ENCODE peak calls at places on chromosomes 7 and 10, in six cellular contexts. Z is mesendoderm; T is heart right ventricle; N is body of pancreas; F is BE2C; Y is CD4-positive, alpha-beta memory T cell. G is an unnamed sample. For H3K4me1 and H3K36me3, the result is how much of the 10 kb centered on the place peaks cover.

GRCh38 chr10:3652886-3653285 is 132.1 kb downstream of the KLF6 start:
- DNase-seq in N (no peak), Y (peak), T (no peak), F (peak), Z (no peak), G (no peak)

GRCh38 chr10:21138769-21139324 is 241.7 kb upstream of the NEBL start:
- DNase-seq in T (no peak), Z (no peak), F (no peak), Y (no peak), N (no peak), G (no peak)

GRCh38 chr10:59279991-59280390 is 82.4 kb downstream of the FAM13C start:
- DNase-seq in T (no peak), F (no peak), Y (no peak), N (no peak), Z (no peak), G (no peak)

GRCh38 chr7:73899731-73900142 is 38.8 kb downstream of the TMEM270 start:
- DNase-seq in N (no peak), T (no peak), Z (no peak), F (no peak), Y (no peak), G (no peak)

GRCh38 chr7:66152538-66153191 is 38.0 kb downstream of the CRCP start:
- DNase-seq in T (peak), Y (no peak), Z (peak), F (peak), N (no peak), G (no peak)

GRCh38 chr7:36473454-36474282 is 84.0 kb downstream of the ANLN start:
- DNase-seq in Z (peak), T (peak), Y (no peak), N (peak), F (peak), G (no peak)

GRCh38 chr7:36232555-36232954 is 79.5 kb downstream of the EEPD1 start:
- DNase-seq in Y (no peak), Z (no peak), N (no peak), F (no peak), T (no peak), G (no peak)

GRCh38 chr10:119680050-119680449 is 28.9 kb downstream of the BAG3 start:
- DNase-seq in N (no peak), F (no peak), Z (no peak), T (no peak), Y (no peak), G (no peak)

GRCh38 chr10:125000366-125001312 is 58.7 kb downstream of the ZRANB1 start:
- DNase-seq in N (peak), F (peak), Z (peak), T (peak), Y (no peak), G (peak)

GRCh38 chr10:59991661-59992060 is 85.3 kb upstream of the CCDC6 start:
- DNase-seq in F (peak), N (peak), T (no peak), Z (peak), Y (no peak), G (no peak)

GRCh38 chr7:149598721-149599308 is 101.2 kb upstream of the ZNF746 start:
- DNase-seq in T (no peak), Z (peak), F (peak), Y (no peak), N (no peak), G (no peak)

GRCh38 chr10:18683427-18683826 is 24.2 kb downstream of the ARL5B start:
- DNase-seq in F (no peak), Z (no peak), T (no peak), Y (no peak), N (no peak), G (no peak)

GRCh38 chr7:16915405-16915804 is 33.6 kb upstream of the AGR3 start:
- DNase-seq in Z (peak), T (no peak), N (no peak), Y (no peak), F (no peak), G (no peak)

GRCh38 chr10:114027951-114028350 is 15.7 kb upstream of the ADRB1 start:
- DNase-seq in T (no peak), Y (no peak), Z (no peak), N (no peak), F (no peak), G (no peak)

GRCh38 chr7:84196007-84196551 is 1.5 kb upstream of the SEMA3A start:
- DNase-seq in N (no peak), F (no peak), T (no peak), Z (peak), Y (no peak), G (no peak)

GRCh38 chr10:36725581-36726520 is 399.5 kb upstream of the ANKRD30A start:
- DNase-seq in F (peak), N (peak), T (peak), Y (no peak), Z (peak), G (no peak)

GRCh38 chr10:84293574-84294016 is 34.8 kb upstream of the CCSER2 start:
- DNase-seq in Z (peak), Y (no peak), T (no peak), N (no peak), F (peak), G (no peak)

GRCh38 chr10:124693396-124693795 is 50.8 kb downstream of the FAM53B start:
- DNase-seq in N (no peak), Z (no peak), T (no peak), F (no peak), Y (no peak), G (no peak)

GRCh38 chr7:5525271-5526189 is 101.9 kb upstream of the TNRC18 start:
- DNase-seq in T (no peak), Z (peak), F (no peak), Y (peak), N (peak), G (peak)

GRCh38 chr7:5526190-5527037 is 102.8 kb upstream of the TNRC18 start:
- DNase-seq in N (peak), Z (peak), T (peak), Y (no peak), F (peak), G (no peak)

GRCh38 chr7:5532520-5533335 is 109.1 kb upstream of the TNRC18 start:
- DNase-seq in F (no peak), Z (peak), T (peak), Y (peak), N (peak), G (no peak)

GRCh38 chr7:5528071-5528814 is 104.6 kb upstream of the TNRC18 start:
- DNase-seq in T (peak), Y (peak), F (peak), N (peak), Z (no peak), G (peak)

GRCh38 chr7:5528815-5529442 is 105.3 kb upstream of the TNRC18 start:
- DNase-seq in F (no peak), N (peak), T (no peak), Y (no peak), Z (no peak), G (peak)
- H3K4me1 ChIP-seq in F (under half), N (half or more), T (under half), Y (under half), Z (under half), G (half or more)

DNA sequence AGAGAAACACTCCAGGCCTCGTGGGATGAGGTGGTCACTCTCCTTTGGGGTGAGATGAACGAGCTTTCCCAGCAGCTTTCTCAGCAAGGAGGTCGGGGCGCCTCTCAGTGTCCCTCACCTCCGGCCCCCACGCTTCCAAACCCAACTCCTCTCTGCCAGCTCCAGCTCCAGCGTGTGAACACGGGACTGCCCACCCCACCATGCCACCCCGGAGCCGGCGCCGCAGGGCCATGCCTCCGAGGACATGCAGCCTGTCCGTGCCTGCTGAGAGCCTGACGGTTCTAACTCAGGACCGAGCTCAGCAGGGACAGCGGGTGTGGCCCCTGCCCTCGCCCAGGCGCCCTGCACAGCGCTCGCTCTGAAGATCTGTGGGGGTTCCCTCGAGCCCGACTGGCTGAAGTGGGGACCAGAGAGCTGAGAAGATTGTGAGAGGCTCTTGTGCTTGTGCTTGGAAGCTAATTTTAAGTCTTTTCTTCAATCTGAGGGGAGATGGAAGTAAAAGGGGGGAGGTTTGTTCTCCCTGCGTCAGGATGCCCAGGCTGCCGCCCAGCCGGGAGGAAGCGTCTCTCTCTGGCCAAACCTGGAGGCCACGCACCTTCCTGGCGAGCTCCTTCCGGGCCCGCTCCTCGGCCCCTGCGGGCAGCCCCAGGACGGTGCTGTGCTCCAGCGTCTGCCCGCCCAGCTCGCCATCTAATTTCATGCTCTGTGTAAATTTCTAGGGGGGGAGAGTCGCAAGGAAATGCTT is 5.1 kb upstream of the ADAM8 start:
- DNase-seq in T (no peak), Z (no peak), F (no peak), N (no peak), Y (no peak), G (no peak)
- H3K36me3 ChIP-seq in T (under half), Z (under half), F (under half), N (under half), Y (under half), G (half or more)

GRCh38 chr7:85928500-85928899 is 715.2 kb upstream of the GRM3 start:
- DNase-seq in T (no peak), F (no peak), N (no peak), Y (no peak), Z (peak), G (no peak)
- H3K4me3 ChIP-seq in T (no peak), F (no peak), N (no peak), Y (no peak), Z (no peak), G (no peak)

DNA sequence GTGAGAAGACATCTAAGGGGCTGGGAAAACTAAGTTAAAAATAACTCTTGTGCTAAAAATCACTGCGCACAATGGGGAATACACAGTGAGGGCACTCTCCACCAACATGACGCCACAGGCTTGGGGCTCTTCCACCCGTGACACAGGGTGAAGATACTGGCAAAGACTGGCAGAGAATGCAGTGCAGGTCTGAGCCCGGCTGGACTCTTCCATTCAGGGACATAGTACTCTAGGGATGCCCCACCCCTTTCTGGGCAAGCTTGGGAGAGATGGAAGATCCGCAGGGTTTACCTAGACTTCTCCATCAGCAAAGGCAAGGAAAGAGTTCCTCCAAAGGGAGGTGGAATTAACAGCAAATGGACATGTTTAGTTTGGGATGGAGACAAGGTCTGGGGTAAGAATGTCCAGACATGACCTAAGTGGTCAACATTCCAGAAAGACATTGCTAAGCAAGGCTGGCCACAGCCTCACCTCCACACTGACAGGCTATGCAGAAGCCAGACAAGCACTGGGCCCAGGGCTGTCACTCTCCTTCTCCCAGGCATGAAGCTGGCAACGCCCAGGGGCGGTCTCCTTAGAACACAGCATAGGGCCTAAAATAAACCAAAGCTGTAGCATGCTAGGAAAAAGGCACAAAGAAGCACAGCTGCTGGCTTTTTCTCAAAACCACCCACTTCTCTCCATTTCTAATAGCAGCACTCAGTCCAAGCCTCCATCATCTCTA is 28.1 kb downstream of the XPNPEP1 start:
- DNase-seq in Z (no peak), T (peak), Y (no peak), F (no peak), N (peak), G (no peak)
- H3K4me1 ChIP-seq in Z (under half), T (half or more), Y (under half), F (under half), N (half or more), G (under half)

DNA sequence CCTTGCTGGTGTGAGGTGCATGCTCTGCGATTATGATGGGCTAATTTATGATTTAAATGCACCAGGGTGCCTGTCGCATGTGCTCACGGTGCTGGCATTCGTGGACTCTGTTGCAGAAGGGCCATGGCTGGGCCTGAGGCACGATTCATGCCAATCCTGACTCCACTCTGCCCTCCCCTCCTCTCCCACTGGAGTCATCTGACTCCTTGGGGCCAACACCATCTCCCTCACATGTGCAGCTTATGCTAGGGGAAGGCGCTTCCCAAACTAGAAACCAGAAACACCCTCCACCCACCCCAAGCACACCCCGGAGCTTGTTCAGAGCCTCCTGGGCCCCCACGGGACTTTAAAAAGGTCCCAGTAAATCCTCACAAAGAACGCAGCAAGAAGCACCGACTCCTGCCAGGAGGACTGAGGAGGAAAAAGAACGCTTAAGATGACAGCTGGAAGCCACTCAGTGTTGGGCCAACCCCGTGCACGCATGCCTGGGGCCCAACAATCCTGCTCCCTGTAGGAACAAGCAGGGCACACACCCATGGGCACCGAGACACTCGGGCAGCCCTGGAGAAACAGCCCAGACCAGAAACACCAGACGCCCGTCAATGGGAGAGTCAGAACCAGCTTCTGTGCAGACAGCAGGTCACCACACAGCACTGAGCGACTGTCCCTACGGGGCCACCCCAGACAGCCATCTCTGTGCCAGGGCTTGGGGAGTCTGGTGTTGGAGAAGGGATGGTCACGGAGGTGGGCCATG is 14.2 kb downstream of the BRI3 start:
- DNase-seq in T (no peak), Y (no peak), Z (no peak), F (no peak), N (no peak), G (no peak)
- H3K36me3 ChIP-seq in T (under half), Y (under half), Z (under half), F (under half), N (under half), G (under half)

GRCh38 chr10:101134299-101135127 is 3.4 kb downstream of the TLX1 start:
- DNase-seq in F (no peak), Z (no peak), N (no peak), Y (no peak), T (no peak), G (no peak)

GRCh38 chr10:101131962-101132635 is 999 bp downstream of the TLX1 start:
- DNase-seq in T (no peak), Z (no peak), N (no peak), Y (no peak), F (no peak), G (no peak)

GRCh38 chr10:101133489-101134298 is 2.6 kb downstream of the TLX1 start:
- DNase-seq in Z (peak), N (no peak), T (no peak), Y (no peak), F (no peak), G (no peak)

GRCh38 chr10:101130984-101131961 is at the start of gene TLX1:
- DNase-seq in F (peak), Y (no peak), Z (peak), T (no peak), N (peak), G (no peak)

DNA sequence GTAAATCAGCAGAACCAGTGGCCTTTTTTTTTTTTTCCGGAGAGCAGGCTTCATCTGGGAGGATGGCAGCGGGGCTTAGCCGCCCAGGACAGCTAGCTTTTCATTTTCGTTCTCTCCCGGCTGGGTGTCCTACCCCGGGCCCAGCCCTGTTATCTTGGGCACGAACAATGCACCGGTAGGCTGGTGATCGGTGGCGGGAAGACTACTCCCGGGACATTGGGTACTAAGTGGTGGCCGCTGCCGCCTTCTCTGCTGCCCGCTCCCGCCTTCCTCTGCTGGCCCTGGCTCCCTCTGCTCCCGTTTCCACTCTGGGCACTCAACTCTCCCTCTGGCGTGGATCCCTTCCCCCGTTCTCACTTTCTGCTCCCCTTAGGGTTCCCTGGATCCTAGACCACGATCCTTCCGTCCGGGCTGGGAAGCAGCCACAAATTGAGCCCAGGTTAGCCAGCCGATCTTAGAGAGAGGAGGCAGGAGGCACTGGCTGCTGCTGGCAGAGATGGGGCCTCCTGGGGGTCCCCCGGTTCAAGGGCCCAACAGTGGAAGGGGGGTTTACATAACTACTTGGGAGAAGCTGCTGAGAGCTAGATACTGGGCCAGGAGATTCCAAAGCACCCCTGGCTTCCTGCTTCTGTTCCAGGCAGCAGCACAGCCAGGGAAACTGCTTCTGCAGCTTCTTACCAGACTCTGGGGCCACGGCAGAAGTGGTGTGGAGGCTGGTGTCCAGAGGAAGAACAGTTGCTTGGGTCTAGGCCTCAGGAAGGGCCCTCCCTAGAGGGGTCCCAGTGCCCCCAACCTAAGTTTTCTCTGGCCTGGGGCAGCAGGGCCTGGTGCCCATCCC is 1.8 kb downstream of the TLX1 start:
- DNase-seq in T (no peak), Y (no peak), Z (no peak), F (no peak), N (no peak), G (no peak)
- H3K4me3 ChIP-seq in T (no peak), Y (no peak), Z (no peak), F (peak), N (no peak), G (no peak)

GRCh38 chr7:8129323-8129659 is 132.7 kb downstream of the ICA1 start:
- DNase-seq in F (no peak), T (no peak), Y (no peak), Z (no peak), N (no peak), G (no peak)
- H3K4me1 ChIP-seq in F (under half), T (under half), Y (half or more), Z (under half), N (under half), G (half or more)

GRCh38 chr10:6225263-6225814 is 22.6 kb downstream of the PFKFB3 start:
- DNase-seq in Z (no peak), N (no peak), Y (no peak), F (no peak), T (no peak), G (no peak)
- H3K36me3 ChIP-seq in Z (under half), N (half or more), Y (half or more), F (under half), T (under half), G (half or more)